ENCODE peak calls at places on chromosomes 13 and 19, in seven cellular contexts. One of them, this sample, is unnamed.
A peak's percentile ranks its signal among the peaks of the same experiment; 100 is the strongest.

GRCh38 chr13:66635526-66635925 is 594.6 kb downstream of the PCDH9 start:
- DNase-seq in ovary: no peak
- DNase-seq in upper lobe of left lung: no peak
- DNase-seq in pancreas: no peak
- DNase-seq in effector memory CD4-positive, alpha-beta T cell: no peak
- DNase-seq in brain microvascular endothelial cell: peak; percentile 54
- DNase-seq in heart left ventricle: no peak
- DNase-seq in this sample: no peak

GRCh38 chr19:47663435-47663910 is 49.7 kb upstream of the EHD2 start:
- DNase-seq in brain microvascular endothelial cell: peak; percentile 86
- DNase-seq in ovary: no peak
- DNase-seq in effector memory CD4-positive, alpha-beta T cell: no peak
- DNase-seq in pancreas: no peak
- DNase-seq in upper lobe of left lung: no peak
- DNase-seq in heart left ventricle: no peak
- DNase-seq in this sample: no peak

GRCh38 chr13:65460136-65460535 is 1770.0 kb downstream of the PCDH9 start:
- DNase-seq in heart left ventricle: no peak
- DNase-seq in upper lobe of left lung: no peak
- DNase-seq in brain microvascular endothelial cell: no peak
- DNase-seq in effector memory CD4-positive, alpha-beta T cell: no peak
- DNase-seq in ovary: no peak
- DNase-seq in pancreas: no peak
- DNase-seq in this sample: no peak

GRCh38 chr19:18543814-18544475 is 572 bp upstream of the FKBP8 start:
- DNase-seq in effector memory CD4-positive, alpha-beta T cell: peak; percentile 66
- DNase-seq in upper lobe of left lung: no peak
- DNase-seq in ovary: peak; percentile 38
- DNase-seq in pancreas: no peak
- DNase-seq in brain microvascular endothelial cell: peak; percentile 62
- DNase-seq in heart left ventricle: peak; percentile 76
- DNase-seq in this sample: peak; percentile 19

GRCh38 chr13:38348890-38349289 is 761 bp upstream of the UFM1 start:
- DNase-seq in upper lobe of left lung: no peak
- DNase-seq in pancreas: no peak
- DNase-seq in effector memory CD4-positive, alpha-beta T cell: no peak
- DNase-seq in brain microvascular endothelial cell: peak; percentile 16
- DNase-seq in heart left ventricle: no peak
- DNase-seq in ovary: no peak
- DNase-seq in this sample: no peak

GRCh38 chr13:25920931-25921330 is 130.9 kb downstream of the SHISA2 start:
- DNase-seq in effector memory CD4-positive, alpha-beta T cell: no peak
- DNase-seq in pancreas: no peak
- DNase-seq in brain microvascular endothelial cell: peak; percentile 19
- DNase-seq in heart left ventricle: no peak
- DNase-seq in upper lobe of left lung: no peak
- DNase-seq in ovary: no peak
- DNase-seq in this sample: no peak

GRCh38 chr13:34176636-34177035 is 358.7 kb downstream of the RFC3 start:
- DNase-seq in heart left ventricle: no peak
- DNase-seq in effector memory CD4-positive, alpha-beta T cell: no peak
- DNase-seq in upper lobe of left lung: no peak
- DNase-seq in brain microvascular endothelial cell: no peak
- DNase-seq in ovary: no peak
- DNase-seq in pancreas: no peak
- DNase-seq in this sample: no peak

GRCh38 chr13:51229731-51230130 is 7.5 kb downstream of the FAM124A start:
- DNase-seq in ovary: no peak
- DNase-seq in upper lobe of left lung: no peak
- DNase-seq in pancreas: no peak
- DNase-seq in effector memory CD4-positive, alpha-beta T cell: no peak
- DNase-seq in heart left ventricle: no peak
- DNase-seq in brain microvascular endothelial cell: no peak
- DNase-seq in this sample: no peak

GRCh38 chr19:8494158-8494557 is 8.3 kb downstream of the PRAM1 start:
- DNase-seq in effector memory CD4-positive, alpha-beta T cell: no peak
- DNase-seq in heart left ventricle: peak; percentile 70
- DNase-seq in upper lobe of left lung: no peak
- DNase-seq in ovary: no peak
- DNase-seq in pancreas: no peak
- DNase-seq in brain microvascular endothelial cell: no peak
- DNase-seq in this sample: no peak

GRCh38 chr13:25116044-25116443 is 20.1 kb downstream of the PABPC3 start:
- DNase-seq in heart left ventricle: no peak
- DNase-seq in effector memory CD4-positive, alpha-beta T cell: no peak
- DNase-seq in brain microvascular endothelial cell: no peak
- DNase-seq in upper lobe of left lung: no peak
- DNase-seq in ovary: no peak
- DNase-seq in pancreas: no peak
- DNase-seq in this sample: no peak

GRCh38 chr13:50842711-50843255 is 709 bp downstream of the DLEU7 start:
- DNase-seq in ovary: no peak
- DNase-seq in heart left ventricle: no peak
- DNase-seq in upper lobe of left lung: no peak
- DNase-seq in effector memory CD4-positive, alpha-beta T cell: no peak
- DNase-seq in pancreas: no peak
- DNase-seq in brain microvascular endothelial cell: no peak
- DNase-seq in this sample: no peak

GRCh38 chr13:37097008-37097579 is 8.4 kb downstream of the CSNK1A1L start:
- DNase-seq in heart left ventricle: no peak
- DNase-seq in upper lobe of left lung: no peak
- DNase-seq in pancreas: no peak
- DNase-seq in brain microvascular endothelial cell: peak; percentile 2
- DNase-seq in ovary: no peak
- DNase-seq in effector memory CD4-positive, alpha-beta T cell: no peak
- DNase-seq in this sample: no peak

GRCh38 chr19:8373867-8374813 is 10.2 kb downstream of the ANGPTL4 start:
- DNase-seq in effector memory CD4-positive, alpha-beta T cell: no peak
- DNase-seq in brain microvascular endothelial cell: no peak
- DNase-seq in upper lobe of left lung: no peak
- DNase-seq in ovary: no peak
- DNase-seq in heart left ventricle: no peak
- DNase-seq in pancreas: peak; percentile 93
- DNase-seq in this sample: no peak

GRCh38 chr19:16193466-16193865 is 4.2 kb upstream of the AP1M1 start:
- DNase-seq in brain microvascular endothelial cell: no peak
- DNase-seq in ovary: no peak
- DNase-seq in heart left ventricle: no peak
- DNase-seq in effector memory CD4-positive, alpha-beta T cell: no peak
- DNase-seq in upper lobe of left lung: no peak
- DNase-seq in pancreas: no peak
- DNase-seq in this sample: no peak

GRCh38 chr13:66933994-66934393 is 296.1 kb downstream of the PCDH9 start:
- DNase-seq in ovary: no peak
- DNase-seq in brain microvascular endothelial cell: peak; percentile 86
- DNase-seq in upper lobe of left lung: no peak
- DNase-seq in heart left ventricle: no peak
- DNase-seq in effector memory CD4-positive, alpha-beta T cell: no peak
- DNase-seq in pancreas: no peak
- DNase-seq in this sample: no peak

GRCh38 chr19:6063576-6063961 is 46.7 kb downstream of the RFX2 start:
- DNase-seq in brain microvascular endothelial cell: no peak
- DNase-seq in heart left ventricle: no peak
- DNase-seq in ovary: no peak
- DNase-seq in effector memory CD4-positive, alpha-beta T cell: no peak
- DNase-seq in pancreas: no peak
- DNase-seq in upper lobe of left lung: no peak
- DNase-seq in this sample: no peak

GRCh38 chr13:98549006-98549727 is 27.7 kb downstream of the STK24 start:
- DNase-seq in pancreas: no peak
- DNase-seq in heart left ventricle: no peak
- DNase-seq in upper lobe of left lung: no peak
- DNase-seq in effector memory CD4-positive, alpha-beta T cell: no peak
- DNase-seq in ovary: no peak
- DNase-seq in brain microvascular endothelial cell: peak; percentile 71
- DNase-seq in this sample: no peak

GRCh38 chr13:100454876-100455275 is 133.7 kb downstream of the GGACT start:
- DNase-seq in upper lobe of left lung: no peak
- DNase-seq in pancreas: no peak
- DNase-seq in heart left ventricle: no peak
- DNase-seq in effector memory CD4-positive, alpha-beta T cell: no peak
- DNase-seq in brain microvascular endothelial cell: peak; percentile 43
- DNase-seq in ovary: no peak
- DNase-seq in this sample: no peak

GRCh38 chr19:3135961-3136683 is at the start of gene GNA15:
- DNase-seq in brain microvascular endothelial cell: no peak
- DNase-seq in upper lobe of left lung: peak; percentile 90
- DNase-seq in effector memory CD4-positive, alpha-beta T cell: peak; percentile 59
- DNase-seq in heart left ventricle: peak; percentile 70
- DNase-seq in pancreas: peak; percentile 63
- DNase-seq in ovary: no peak
- DNase-seq in this sample: no peak

GRCh38 chr13:60431108-60431700 is 34.2 kb downstream of the TDRD3 start:
- DNase-seq in brain microvascular endothelial cell: peak; percentile 26
- DNase-seq in pancreas: no peak
- DNase-seq in heart left ventricle: no peak
- DNase-seq in effector memory CD4-positive, alpha-beta T cell: no peak
- DNase-seq in ovary: no peak
- DNase-seq in upper lobe of left lung: no peak
- DNase-seq in this sample: no peak

GRCh38 chr19:18339703-18340102 is 695 bp upstream of the PGPEP1 start:
- DNase-seq in heart left ventricle: no peak
- DNase-seq in pancreas: no peak
- DNase-seq in effector memory CD4-positive, alpha-beta T cell: no peak
- DNase-seq in ovary: no peak
- DNase-seq in upper lobe of left lung: no peak
- DNase-seq in brain microvascular endothelial cell: no peak
- DNase-seq in this sample: no peak

GRCh38 chr13:112447761-112448603 is 71.8 kb downstream of the SPACA7 start:
- DNase-seq in heart left ventricle: peak; percentile 44
- DNase-seq in pancreas: peak; percentile 46
- DNase-seq in brain microvascular endothelial cell: no peak
- DNase-seq in ovary: no peak
- DNase-seq in upper lobe of left lung: no peak
- DNase-seq in effector memory CD4-positive, alpha-beta T cell: no peak
- DNase-seq in this sample: no peak

GRCh38 chr13:99983401-99984133 is 2.0 kb downstream of the ZIC2 start:
- DNase-seq in effector memory CD4-positive, alpha-beta T cell: no peak
- DNase-seq in brain microvascular endothelial cell: no peak
- DNase-seq in heart left ventricle: no peak
- DNase-seq in ovary: no peak
- DNase-seq in upper lobe of left lung: peak; percentile 68
- DNase-seq in pancreas: no peak
- DNase-seq in this sample: no peak

GRCh38 chr13:30504081-30504480 is 38.3 kb upstream of the HMGB1 start:
- DNase-seq in brain microvascular endothelial cell: peak; percentile 51
- DNase-seq in pancreas: no peak
- DNase-seq in effector memory CD4-positive, alpha-beta T cell: no peak
- DNase-seq in heart left ventricle: no peak
- DNase-seq in upper lobe of left lung: no peak
- DNase-seq in ovary: no peak
- DNase-seq in this sample: no peak

GRCh38 chr19:45315304-45315703 is 7.4 kb downstream of the CKM start:
- DNase-seq in brain microvascular endothelial cell: no peak
- DNase-seq in ovary: no peak
- DNase-seq in effector memory CD4-positive, alpha-beta T cell: no peak
- DNase-seq in upper lobe of left lung: no peak
- DNase-seq in pancreas: no peak
- DNase-seq in heart left ventricle: no peak
- DNase-seq in this sample: no peak

GRCh38 chr19:40974633-40975037 is 16.4 kb upstream of the CYP2B6 start:
- DNase-seq in heart left ventricle: peak; percentile 65
- DNase-seq in upper lobe of left lung: no peak
- DNase-seq in ovary: peak; percentile 67
- DNase-seq in effector memory CD4-positive, alpha-beta T cell: peak; percentile 50
- DNase-seq in brain microvascular endothelial cell: peak; percentile 66
- DNase-seq in pancreas: peak; percentile 67
- DNase-seq in this sample: peak; percentile 18
- H3K27ac ChIP-seq in heart left ventricle: no peak overlapping the region
- H3K27ac ChIP-seq in upper lobe of left lung: no peak overlapping the region
- H3K27ac ChIP-seq in ovary: no peak overlapping the region
- H3K27ac ChIP-seq in effector memory CD4-positive, alpha-beta T cell: no peak overlapping the region
- H3K27ac ChIP-seq in brain microvascular endothelial cell: no peak overlapping the region
- H3K27ac ChIP-seq in pancreas: no peak overlapping the region
- H3K27ac ChIP-seq in this sample: no peak overlapping the region

GRCh38 chr19:40662925-40663711 is 27.3 kb downstream of the NUMBL start:
- DNase-seq in brain microvascular endothelial cell: peak; percentile 75
- DNase-seq in pancreas: peak; percentile 97
- DNase-seq in upper lobe of left lung: peak; percentile 99
- DNase-seq in ovary: peak; percentile 96
- DNase-seq in effector memory CD4-positive, alpha-beta T cell: peak; percentile 78
- DNase-seq in heart left ventricle: peak; percentile 95
- DNase-seq in this sample: peak; percentile 75
- H3K27ac ChIP-seq in brain microvascular endothelial cell: peak overlapping the region; percentile 1
- H3K27ac ChIP-seq in pancreas: peak overlapping the region; percentile 74
- H3K27ac ChIP-seq in upper lobe of left lung: peak overlapping the region; percentile 75
- H3K27ac ChIP-seq in ovary: peak overlapping the region; percentile 82
- H3K27ac ChIP-seq in effector memory CD4-positive, alpha-beta T cell: peak overlapping the region; percentile 73
- H3K27ac ChIP-seq in heart left ventricle: peak overlapping the region; percentile 85
- H3K27ac ChIP-seq in this sample: peak overlapping the region; percentile 87

DNA sequence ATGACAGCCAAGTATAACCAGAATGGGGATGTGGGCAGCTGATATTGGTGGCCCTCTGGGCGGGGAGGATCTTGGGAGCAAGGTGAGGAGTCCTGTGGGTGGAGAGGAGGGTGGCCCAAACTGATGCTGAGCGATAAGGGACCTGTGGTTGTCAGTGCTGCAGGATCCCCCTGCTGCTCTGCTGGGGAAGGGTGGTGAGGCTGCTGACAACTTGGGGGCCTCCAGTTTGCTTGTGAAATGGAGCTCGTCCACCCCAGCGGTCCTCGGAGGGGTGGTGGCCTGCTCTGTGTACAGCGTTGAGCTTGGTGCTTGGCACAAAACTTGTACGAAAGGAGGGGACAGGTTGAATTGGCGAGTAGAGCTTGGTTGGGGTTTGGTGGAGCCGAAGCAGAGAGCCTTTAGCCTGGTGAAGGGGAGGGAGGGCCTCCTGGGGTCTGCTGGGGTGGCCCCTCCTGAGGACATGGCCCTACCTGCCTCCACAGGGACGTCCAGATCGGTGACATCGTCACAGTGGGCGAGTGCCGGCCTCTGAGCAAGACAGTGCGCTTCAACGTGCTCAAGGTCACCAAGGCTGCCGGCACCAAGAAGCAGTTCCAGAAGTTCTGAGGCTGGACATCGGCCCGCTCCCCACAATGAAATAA is 2.9 kb downstream of the RPS11 start:
- DNase-seq in upper lobe of left lung: no peak
- DNase-seq in pancreas: peak; percentile 72
- DNase-seq in brain microvascular endothelial cell: no peak
- DNase-seq in heart left ventricle: no peak
- DNase-seq in effector memory CD4-positive, alpha-beta T cell: no peak
- DNase-seq in ovary: no peak
- DNase-seq in this sample: no peak
- H3K27ac ChIP-seq in upper lobe of left lung: peak overlapping the region; percentile 83
- H3K27ac ChIP-seq in pancreas: no peak overlapping the region
- H3K27ac ChIP-seq in brain microvascular endothelial cell: no peak overlapping the region
- H3K27ac ChIP-seq in heart left ventricle: peak overlapping the region; percentile 92
- H3K27ac ChIP-seq in effector memory CD4-positive, alpha-beta T cell: peak overlapping the region; percentile 97
- H3K27ac ChIP-seq in ovary: no peak overlapping the region
- H3K27ac ChIP-seq in this sample: peak overlapping the region; percentile 12

DNA sequence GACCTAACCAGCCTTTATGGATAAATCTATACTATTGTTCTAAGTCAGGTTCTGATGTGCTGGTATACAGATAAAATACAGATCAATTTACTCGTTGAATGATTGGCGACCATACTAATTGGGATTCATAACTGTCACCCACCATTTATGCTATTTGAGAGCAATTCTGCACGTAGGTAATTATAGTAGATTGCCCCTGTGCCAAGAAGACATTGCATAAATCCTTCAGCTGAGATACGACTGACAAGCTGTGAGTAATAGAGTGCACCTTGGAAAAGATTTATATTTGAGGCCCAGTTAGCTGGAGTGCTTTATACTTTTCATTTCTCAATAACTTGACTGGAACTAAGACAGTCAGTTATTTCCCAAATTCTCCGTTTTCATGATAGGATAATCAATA is 536.1 kb downstream of the GPC6 start:
- DNase-seq in brain microvascular endothelial cell: no peak
- DNase-seq in upper lobe of left lung: no peak
- DNase-seq in pancreas: no peak
- DNase-seq in ovary: no peak
- DNase-seq in effector memory CD4-positive, alpha-beta T cell: no peak
- DNase-seq in heart left ventricle: no peak
- DNase-seq in this sample: no peak
- H3K27ac ChIP-seq in brain microvascular endothelial cell: no peak overlapping the region
- H3K27ac ChIP-seq in upper lobe of left lung: no peak overlapping the region
- H3K27ac ChIP-seq in pancreas: no peak overlapping the region
- H3K27ac ChIP-seq in ovary: no peak overlapping the region
- H3K27ac ChIP-seq in effector memory CD4-positive, alpha-beta T cell: no peak overlapping the region
- H3K27ac ChIP-seq in heart left ventricle: no peak overlapping the region
- H3K27ac ChIP-seq in this sample: no peak overlapping the region

This sample was measured in caudate nucleus.